ENCODE peak calls at places on chromosome 7, in seven cellular contexts. H is effector memory CD8-positive, alpha-beta T cell; C is B cell; G is globus pallidus; K is NCI-H1105 treated with DMSO at 0.1 percent for 48 hours; Z is GM03348; M is glutamatergic neuron. U is an unnamed sample.

GRCh38 chr7:12643001-12643400 is 44.4 kb upstream of the ARL4A start:
- DNase-seq in C (no peak), K (no peak), M (no peak), Z (peak), G (no peak), H (no peak), U (no peak)

GRCh38 chr7:22452142-22452763 is 47.7 kb downstream of the STEAP1B start:
- DNase-seq in K (no peak), H (peak), M (peak), C (peak), G (peak), Z (peak), U (no peak)

GRCh38 chr7:55130079-55130476 is 111.3 kb downstream of the EGFR start:
- DNase-seq in C (no peak), G (no peak), K (peak), M (no peak), Z (no peak), H (no peak), U (no peak)

GRCh38 chr7:1127001-1127400 is 33.0 kb downstream of the ZFAND2A start:
- DNase-seq in M (no peak), H (no peak), K (no peak), G (no peak), Z (no peak), C (no peak), U (no peak)

GRCh38 chr7:145899938-145900337 is 216.7 kb upstream of the CNTNAP2 start:
- DNase-seq in H (no peak), M (no peak), Z (no peak), C (no peak), K (no peak), G (no peak), U (no peak)

GRCh38 chr7:13835442-13835841 is 154.0 kb downstream of the ETV1 start:
- DNase-seq in G (no peak), M (no peak), Z (no peak), C (no peak), H (no peak), K (no peak), U (no peak)

GRCh38 chr7:8436965-8437364 is 3.6 kb downstream of the NXPH1 start:
- DNase-seq in G (peak), K (no peak), Z (peak), C (no peak), M (peak), H (peak), U (peak)

GRCh38 chr7:6228363-6228762 is 44.1 kb downstream of the CYTH3 start:
- DNase-seq in Z (no peak), G (no peak), C (no peak), K (no peak), M (no peak), H (no peak), U (no peak)

GRCh38 chr7:142772051-142772450 is 1.3 kb downstream of the PRSS2 start:
- DNase-seq in G (no peak), H (no peak), K (no peak), M (no peak), C (no peak), Z (no peak), U (no peak)

GRCh38 chr7:73881352-73882059 is 20.5 kb downstream of the TMEM270 start:
- DNase-seq in K (no peak), Z (no peak), H (no peak), M (no peak), C (no peak), G (no peak), U (no peak)

GRCh38 chr7:138752568-138753518 is 45.0 kb upstream of the TMEM213 start:
- DNase-seq in Z (no peak), K (peak), H (peak), M (peak), C (no peak), G (no peak), U (no peak)

GRCh38 chr7:2527505-2528464 is 8.2 kb downstream of the LFNG start:
- DNase-seq in K (no peak), C (no peak), M (peak), Z (peak), G (no peak), H (no peak), U (peak)

GRCh38 chr7:41003031-41003925 is 699.6 kb downstream of the INHBA start:
- DNase-seq in G (peak), M (peak), C (no peak), H (no peak), K (peak), Z (no peak), U (no peak)

GRCh38 chr7:95104739-95105138 is 197.3 kb downstream of the PPP1R9A start:
- DNase-seq in K (peak), M (no peak), H (no peak), C (no peak), G (no peak), Z (no peak), U (no peak)

GRCh38 chr7:116792813-116793212 is 69.6 kb upstream of the CAPZA2 start:
- DNase-seq in G (no peak), H (no peak), K (no peak), M (no peak), Z (no peak), C (no peak), U (no peak)

GRCh38 chr7:56079450-56080185 is 13.1 kb downstream of the PHKG1 start:
- DNase-seq in M (peak), H (no peak), K (peak), Z (peak), G (peak), C (no peak), U (peak)

GRCh38 chr7:155918720-155919399 is 106.6 kb upstream of the SHH start:
- DNase-seq in M (no peak), Z (no peak), C (no peak), K (no peak), H (no peak), G (no peak), U (no peak)

GRCh38 chr7:69823151-69823744 is 225.0 kb downstream of the AUTS2 start:
- DNase-seq in C (no peak), G (no peak), M (no peak), Z (no peak), K (peak), H (no peak), U (peak)

GRCh38 chr7:139808401-139808800 is 20.7 kb upstream of the TBXAS1 start:
- DNase-seq in C (no peak), G (no peak), Z (no peak), H (no peak), K (no peak), M (no peak), U (no peak)

GRCh38 chr7:68789597-68789996 is 808.7 kb upstream of the AUTS2 start:
- DNase-seq in Z (no peak), K (no peak), C (no peak), M (no peak), H (no peak), G (no peak), U (no peak)

GRCh38 chr7:36288501-36288900 is 101.2 kb upstream of the ANLN start:
- DNase-seq in K (no peak), G (no peak), M (no peak), H (no peak), Z (no peak), C (no peak), U (no peak)

GRCh38 chr7:123871998-123872867 is 27.3 kb downstream of the HYAL4 start:
- DNase-seq in Z (peak), K (peak), C (no peak), H (peak), G (peak), M (peak), U (peak)

GRCh38 chr7:142443614-142444013 is 185.8 kb upstream of the PRSS58 start:
- DNase-seq in C (no peak), G (no peak), Z (no peak), M (no peak), H (no peak), K (no peak), U (no peak)

GRCh38 chr7:134414109-134414508 is 44.8 kb downstream of the AKR1B1 start:
- DNase-seq in C (no peak), H (no peak), Z (no peak), M (peak), G (no peak), K (no peak), U (no peak)

GRCh38 chr7:27141591-27142561 is 1.6 kb downstream of the HOXA5 start:
- DNase-seq in C (no peak), H (no peak), M (no peak), Z (no peak), G (no peak), K (no peak), U (no peak)

GRCh38 chr7:123573896-123574467 is 16.4 kb upstream of the NDUFA5 start:
- DNase-seq in Z (no peak), H (no peak), C (no peak), G (no peak), M (no peak), K (no peak), U (no peak)

GRCh38 chr7:8125680-8126444 is 136.1 kb downstream of the ICA1 start:
- DNase-seq in M (no peak), H (peak), Z (no peak), K (no peak), G (no peak), C (peak), U (no peak)

GRCh38 chr7:129434846-129435318 is 650 bp downstream of the STRIP2 start:
- DNase-seq in M (peak), G (no peak), Z (peak), C (peak), K (peak), H (no peak), U (peak)

GRCh38 chr7:6536262-6536770 is 14.9 kb downstream of the GRID2IP start:
- DNase-seq in C (peak), K (peak), H (no peak), G (no peak), Z (no peak), M (peak), U (no peak)

GRCh38 chr7:102049765-102050164 is 232.3 kb downstream of the CUX1 start:
- DNase-seq in Z (no peak), G (no peak), M (no peak), C (no peak), K (no peak), H (no peak), U (no peak)

GRCh38 chr7:141785711-141786552 is 4.1 kb upstream of the TAS2R5 start:
- DNase-seq in K (peak), M (no peak), C (peak), H (peak), Z (peak), G (peak), U (peak)

GRCh38 chr7:124071843-124072242 is 39.0 kb upstream of the TMEM229A start:
- DNase-seq in G (no peak), H (no peak), K (peak), C (no peak), M (no peak), Z (no peak), U (no peak)

GRCh38 chr7:158112571-158113320 is 474.9 kb downstream of the PTPRN2 start:
- DNase-seq in G (no peak), M (no peak), Z (no peak), H (no peak), C (no peak), K (no peak), U (no peak)

GRCh38 chr7:129489491-129489890 is 12.8 kb upstream of the SMKR1 start:
- DNase-seq in H (no peak), G (no peak), C (no peak), Z (peak), K (no peak), M (no peak), U (no peak)

GRCh38 chr7:155733582-155734444 is 78.5 kb downstream of the SHH start:
- DNase-seq in K (no peak), H (no peak), M (no peak), C (no peak), G (no peak), Z (no peak), U (no peak)

GRCh38 chr7:7944619-7945282 is 23.8 kb upstream of the GLCCI1 start:
- DNase-seq in H (peak), G (no peak), Z (no peak), C (peak), M (peak), K (no peak), U (no peak)

GRCh38 chr7:46071076-46071475 is 150.0 kb upstream of the IGFBP3 start:
- DNase-seq in M (no peak), K (no peak), H (no peak), G (no peak), Z (peak), C (no peak), U (no peak)

GRCh38 chr7:72078301-72078700 is 333.8 kb downstream of the CALN1 start:
- DNase-seq in M (no peak), G (no peak), Z (no peak), C (no peak), H (no peak), K (no peak), U (no peak)

GRCh38 chr7:28410628-28411578 is 1.4 kb upstream of the CREB5 start:
- DNase-seq in H (no peak), M (peak), C (peak), K (peak), G (no peak), Z (peak), U (peak)

U was measured in NCI-H748 treated with DMSO at 0.1 percent for 48 hours.